ENCODE peak calls at places on chromosomes 3 and 15, in eight cellular contexts. M is neuronal stem cell; Y is suprapubic skin; F is pancreas; T is heart left ventricle; A is CD4-positive, CD25-positive, alpha-beta regulatory T cell; B is esophagus muscularis mucosa; P is HCT116. Z is an unnamed sample.
A peak's percentile ranks its signal among the peaks of the same experiment; 100 is the strongest.

GRCh38 chr3:148861277-148861869 is 3.7 kb upstream of the CPA3 start:
- DNase-seq in Y (no peak), B (no peak), F (no peak), A (peak; percentile 53), M (peak; percentile 9), T (no peak), P (peak; percentile 40), Z (no peak)

GRCh38 chr3:188964957-188965356 is 206.8 kb upstream of the TPRG1 start:
- DNase-seq in A (no peak), M (no peak), B (no peak), F (no peak), T (no peak), P (no peak), Y (no peak), Z (no peak)

GRCh38 chr15:66570842-66571241 is 5.0 kb upstream of the LCTL start:
- DNase-seq in M (no peak), T (no peak), F (no peak), P (no peak), B (peak; percentile 70), A (no peak), Y (peak; percentile 36), Z (no peak)

GRCh38 chr3:169662215-169663070 is 1.1 kb downstream of the MECOM start:
- DNase-seq in B (no peak), Y (no peak), A (peak; percentile 43), P (peak; percentile 24), T (peak; percentile 84), M (peak; percentile 85), F (peak; percentile 93), Z (no peak)

GRCh38 chr15:98942966-98943584 is 64.5 kb downstream of the PGPEP1L start:
- DNase-seq in B (no peak), M (no peak), Y (no peak), T (no peak), A (no peak), P (no peak), F (no peak), Z (no peak)

GRCh38 chr3:46627078-46627477 is 14.8 kb downstream of the FAM240A start:
- DNase-seq in P (no peak), F (no peak), A (no peak), M (no peak), B (peak; percentile 66), Y (no peak), T (no peak), Z (no peak)

GRCh38 chr3:116020495-116020894 is 397.2 kb downstream of the GAP43 start:
- DNase-seq in T (no peak), B (no peak), F (no peak), M (no peak), A (no peak), Y (no peak), P (no peak), Z (no peak)

GRCh38 chr3:65400893-65401292 is 637.8 kb downstream of the MAGI1 start:
- DNase-seq in A (no peak), T (no peak), F (no peak), Y (no peak), M (no peak), P (no peak), B (no peak), Z (no peak)

GRCh38 chr3:159762981-159763465 is 225.6 kb upstream of the IL12A start:
- DNase-seq in A (peak; percentile 19), M (peak; percentile 12), P (no peak), B (no peak), F (peak; percentile 63), T (peak; percentile 81), Y (no peak), Z (peak; percentile 5)

GRCh38 chr3:35254917-35255316 is 384.4 kb upstream of the ARPP21 start:
- DNase-seq in F (no peak), B (no peak), P (no peak), M (no peak), Y (no peak), A (no peak), T (no peak), Z (no peak)

GRCh38 chr3:97979610-97980009 is 7.4 kb upstream of the RIOX2 start:
- DNase-seq in A (no peak), Y (no peak), P (no peak), B (no peak), T (no peak), F (no peak), M (no peak), Z (no peak)

GRCh38 chr3:190883973-190884832 is 21.7 kb upstream of the GMNC start:
- DNase-seq in P (peak; percentile 54), A (peak; percentile 49), B (no peak), M (peak; percentile 54), F (no peak), Y (no peak), T (no peak), Z (no peak)

GRCh38 chr15:31457161-31457560 is 130.5 kb downstream of the KLF13 start:
- DNase-seq in B (no peak), P (no peak), F (no peak), Y (peak; percentile 68), M (no peak), A (no peak), T (no peak), Z (no peak)

GRCh38 chr3:157167371-157167770 is 7.4 kb upstream of the CCNL1 start:
- DNase-seq in Y (no peak), A (no peak), M (no peak), F (no peak), T (no peak), P (no peak), B (no peak), Z (no peak)

GRCh38 chr15:79007066-79007465 is 62.2 kb upstream of the CTSH start:
- DNase-seq in T (peak; percentile 63), F (no peak), Y (no peak), M (peak; percentile 33), B (no peak), A (peak; percentile 36), P (peak; percentile 57), Z (no peak)

GRCh38 chr3:140097874-140098273 is 162.9 kb downstream of the CLSTN2 start:
- DNase-seq in Y (no peak), F (no peak), B (no peak), T (no peak), M (no peak), P (no peak), A (no peak), Z (no peak)

GRCh38 chr3:150699068-150699635 is 4.6 kb downstream of the ERICH6 start:
- DNase-seq in F (no peak), Y (no peak), B (no peak), A (no peak), T (no peak), P (no peak), M (no peak), Z (no peak)

GRCh38 chr3:15319575-15319974 is 12.8 kb downstream of the SH3BP5 start:
- DNase-seq in Y (peak; percentile 76), F (no peak), B (no peak), A (no peak), T (no peak), P (no peak), M (no peak), Z (no peak)

GRCh38 chr3:15319127-15319526 is 13.3 kb downstream of the SH3BP5 start:
- DNase-seq in M (no peak), A (no peak), F (no peak), Y (no peak), B (no peak), T (no peak), P (no peak), Z (no peak)

GRCh38 chr3:15315003-15315402 is 17.4 kb downstream of the SH3BP5 start:
- DNase-seq in B (no peak), F (no peak), M (no peak), T (no peak), P (no peak), Y (peak; percentile 64), A (no peak), Z (no peak)

GRCh38 chr3:15317164-15317477 is 15.3 kb downstream of the SH3BP5 start:
- DNase-seq in F (no peak), Y (peak; percentile 53), T (no peak), P (no peak), B (no peak), A (no peak), M (no peak), Z (no peak)

DNA sequence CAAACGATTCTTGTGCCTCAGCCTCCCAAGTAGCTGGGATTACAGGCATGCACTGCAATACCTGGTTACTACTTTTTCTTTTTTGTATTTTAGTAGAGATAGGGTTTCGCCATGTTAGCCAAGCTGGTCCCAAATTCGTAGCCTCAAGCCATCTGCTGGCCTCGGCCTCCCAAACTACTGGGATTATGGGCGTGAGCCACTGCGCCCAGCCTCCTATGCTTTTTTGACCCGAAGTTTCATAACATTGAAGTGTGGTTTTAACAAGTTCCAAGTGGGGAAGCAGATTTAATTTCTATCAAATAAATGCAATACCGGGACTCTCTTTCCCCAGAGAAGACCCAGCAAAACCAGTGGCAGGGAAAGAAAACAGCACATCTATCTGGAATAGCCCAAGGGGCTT is 13.7 kb downstream of the SH3BP5 start:
- DNase-seq in Y (peak; percentile 57), P (no peak), M (no peak), B (no peak), T (no peak), F (no peak), A (no peak), Z (no peak)
- H3K4me1 ChIP-seq in Y (peaks cover 76% of the 10 kb centered on the region), P (no peaks in the 10 kb centered on the region), M (no peaks in the 10 kb centered on the region), B (peaks cover 65% of the 10 kb centered on the region), T (peaks cover 26% of the 10 kb centered on the region), F (no peaks in the 10 kb centered on the region), A (peaks cover 41% of the 10 kb centered on the region), Z (peaks cover 68% of the 10 kb centered on the region)

GRCh38 chr3:123458255-123458654 is 9.4 kb upstream of the ADCY5 start:
- DNase-seq in P (no peak), Y (no peak), F (no peak), A (no peak), B (no peak), M (no peak), T (no peak), Z (no peak)
- H3K27me3 ChIP-seq in P (no peaks in the 10 kb centered on the region), Y (peaks cover 10% of the 10 kb centered on the region), F (no peaks in the 10 kb centered on the region), A (peaks cover 2% of the 10 kb centered on the region), B (no peaks in the 10 kb centered on the region), M (no peaks in the 10 kb centered on the region), T (peaks cover 7% of the 10 kb centered on the region), Z (peaks cover 3% of the 10 kb centered on the region)

DNA sequence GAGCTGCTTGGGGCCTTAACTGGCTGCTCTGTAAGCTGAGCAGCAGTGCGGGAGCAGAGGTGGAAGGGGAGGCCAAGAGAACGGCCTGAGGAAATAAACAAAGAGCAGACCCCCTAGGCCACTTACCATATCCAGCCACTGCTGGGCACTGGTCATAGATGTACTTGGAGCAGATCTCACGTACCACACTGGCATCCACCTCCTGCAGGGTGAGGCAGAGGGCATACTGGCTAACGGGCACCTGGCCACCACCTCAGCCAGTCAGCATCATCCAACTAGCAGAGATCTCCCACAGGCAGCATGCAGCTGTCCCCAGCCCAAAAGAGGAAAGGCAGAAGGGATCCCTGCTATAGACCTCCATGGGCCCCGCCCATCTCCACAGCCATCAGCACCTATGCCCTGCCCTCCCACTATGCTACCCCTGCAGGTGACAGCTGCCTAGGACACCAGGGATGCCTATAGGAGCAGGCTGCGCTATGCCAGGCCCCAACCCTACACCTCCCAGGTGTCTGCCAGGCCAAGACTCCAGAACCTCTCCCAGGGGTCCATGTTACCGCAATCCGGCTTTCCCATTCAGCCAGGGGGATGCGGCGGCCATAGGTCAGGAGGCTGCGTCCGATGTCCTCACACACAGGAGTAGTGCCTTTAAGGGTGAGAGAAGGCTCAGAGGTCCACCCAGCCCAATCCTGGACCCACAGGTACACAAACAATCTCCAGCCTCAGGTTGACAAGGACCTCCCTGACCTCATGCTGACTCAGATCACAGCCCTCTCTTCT is 4.6 kb upstream of the COL7A1 start:
- DNase-seq in Y (no peak), T (peak; percentile 38), B (no peak), A (no peak), P (no peak), M (no peak), F (peak; percentile 21), Z (no peak)
- H3K4me1 ChIP-seq in Y (peaks cover 72% of the 10 kb centered on the region), T (peaks cover 57% of the 10 kb centered on the region), B (peaks cover 40% of the 10 kb centered on the region), A (peaks cover 5% of the 10 kb centered on the region), P (peaks cover 21% of the 10 kb centered on the region), M (no peaks in the 10 kb centered on the region), F (no peaks in the 10 kb centered on the region), Z (no peaks in the 10 kb centered on the region)

GRCh38 chr3:50342818-50343633 is 2.4 kb upstream of the RASSF1 start:
- DNase-seq in M (no peak), F (no peak), Y (no peak), B (no peak), P (no peak), T (no peak), A (no peak), Z (no peak)
- H3K27me3 ChIP-seq in M (peaks cover 56% of the 10 kb centered on the region), F (no peaks in the 10 kb centered on the region), Y (no peaks in the 10 kb centered on the region), B (no peaks in the 10 kb centered on the region), P (no peaks in the 10 kb centered on the region), T (no peaks in the 10 kb centered on the region), A (no peaks in the 10 kb centered on the region), Z (no peaks in the 10 kb centered on the region)

Z was measured in CD8-positive, alpha-beta memory T cell.